ENCODE peak calls at places on chromosomes 7 and 10, in seven cellular contexts. One of them, this sample, is unnamed.
A peak's percentile ranks its signal among the peaks of the same experiment; 100 is the strongest.

GRCh38 chr7:68121655-68122054 is 1125.0 kb downstream of the TYW1 start:
- DNase-seq in IMR-90: no peak
- DNase-seq in mesenchymal stem cell: no peak
- DNase-seq in mesendoderm: no peak
- DNase-seq in neuronal stem cell: no peak
- DNase-seq in H1: no peak
- DNase-seq in trophoblast cell: no peak
- DNase-seq in this sample: no peak

GRCh38 chr7:70587739-70588138 is 544.2 kb upstream of the GALNT17 start:
- DNase-seq in IMR-90: no peak
- DNase-seq in mesenchymal stem cell: no peak
- DNase-seq in mesendoderm: no peak
- DNase-seq in neuronal stem cell: no peak
- DNase-seq in H1: no peak
- DNase-seq in trophoblast cell: no peak
- DNase-seq in this sample: no peak

GRCh38 chr10:91598211-91598981 is 34.5 kb downstream of the PPP1R3C start:
- DNase-seq in IMR-90: peak; percentile 80
- DNase-seq in mesenchymal stem cell: peak; percentile 80
- DNase-seq in mesendoderm: peak; percentile 51
- DNase-seq in neuronal stem cell: no peak
- DNase-seq in H1: no peak
- DNase-seq in trophoblast cell: peak; percentile 58
- DNase-seq in this sample: no peak

GRCh38 chr10:14487511-14487909 is 156.8 kb upstream of the FRMD4A start:
- DNase-seq in IMR-90: peak; percentile 84
- DNase-seq in mesenchymal stem cell: no peak
- DNase-seq in mesendoderm: no peak
- DNase-seq in neuronal stem cell: no peak
- DNase-seq in H1: peak; percentile 19
- DNase-seq in trophoblast cell: no peak
- DNase-seq in this sample: no peak

GRCh38 chr10:23375366-23375765 is 30.8 kb upstream of the C10orf67 start:
- DNase-seq in IMR-90: no peak
- DNase-seq in mesenchymal stem cell: no peak
- DNase-seq in mesendoderm: peak; percentile 23
- DNase-seq in neuronal stem cell: no peak
- DNase-seq in H1: no peak
- DNase-seq in trophoblast cell: no peak
- DNase-seq in this sample: no peak

GRCh38 chr7:74488518-74488917 is 34.8 kb downstream of the GTF2IRD1 start:
- DNase-seq in IMR-90: no peak
- DNase-seq in mesenchymal stem cell: no peak
- DNase-seq in mesendoderm: no peak
- DNase-seq in neuronal stem cell: no peak
- DNase-seq in H1: no peak
- DNase-seq in trophoblast cell: peak; percentile 21
- DNase-seq in this sample: no peak

GRCh38 chr10:71339796-71340589 is 20.9 kb downstream of the SLC29A3 start:
- DNase-seq in IMR-90: no peak
- DNase-seq in mesenchymal stem cell: no peak
- DNase-seq in mesendoderm: peak; percentile 69
- DNase-seq in neuronal stem cell: no peak
- DNase-seq in H1: no peak
- DNase-seq in trophoblast cell: peak; percentile 99
- DNase-seq in this sample: no peak

GRCh38 chr7:12729112-12729511 is 41.7 kb downstream of the ARL4A start:
- DNase-seq in IMR-90: peak; percentile 15
- DNase-seq in mesenchymal stem cell: peak; percentile 47
- DNase-seq in mesendoderm: peak; percentile 46
- DNase-seq in neuronal stem cell: no peak
- DNase-seq in H1: peak; percentile 57
- DNase-seq in trophoblast cell: no peak
- DNase-seq in this sample: peak; percentile 79

GRCh38 chr7:21953766-21954165 is 8.1 kb upstream of the CDCA7L start:
- DNase-seq in IMR-90: peak; percentile 42
- DNase-seq in mesenchymal stem cell: peak; percentile 32
- DNase-seq in mesendoderm: no peak
- DNase-seq in neuronal stem cell: no peak
- DNase-seq in H1: no peak
- DNase-seq in trophoblast cell: no peak
- DNase-seq in this sample: no peak

GRCh38 chr10:110850099-110850498 is 21.6 kb upstream of the PDCD4 start:
- DNase-seq in IMR-90: no peak
- DNase-seq in mesenchymal stem cell: no peak
- DNase-seq in mesendoderm: no peak
- DNase-seq in neuronal stem cell: no peak
- DNase-seq in H1: no peak
- DNase-seq in trophoblast cell: no peak
- DNase-seq in this sample: no peak

GRCh38 chr10:77139746-77140145 is 497.9 kb downstream of the KCNMA1 start:
- DNase-seq in IMR-90: no peak
- DNase-seq in mesenchymal stem cell: no peak
- DNase-seq in mesendoderm: no peak
- DNase-seq in neuronal stem cell: no peak
- DNase-seq in H1: no peak
- DNase-seq in trophoblast cell: no peak
- DNase-seq in this sample: no peak

DNA sequence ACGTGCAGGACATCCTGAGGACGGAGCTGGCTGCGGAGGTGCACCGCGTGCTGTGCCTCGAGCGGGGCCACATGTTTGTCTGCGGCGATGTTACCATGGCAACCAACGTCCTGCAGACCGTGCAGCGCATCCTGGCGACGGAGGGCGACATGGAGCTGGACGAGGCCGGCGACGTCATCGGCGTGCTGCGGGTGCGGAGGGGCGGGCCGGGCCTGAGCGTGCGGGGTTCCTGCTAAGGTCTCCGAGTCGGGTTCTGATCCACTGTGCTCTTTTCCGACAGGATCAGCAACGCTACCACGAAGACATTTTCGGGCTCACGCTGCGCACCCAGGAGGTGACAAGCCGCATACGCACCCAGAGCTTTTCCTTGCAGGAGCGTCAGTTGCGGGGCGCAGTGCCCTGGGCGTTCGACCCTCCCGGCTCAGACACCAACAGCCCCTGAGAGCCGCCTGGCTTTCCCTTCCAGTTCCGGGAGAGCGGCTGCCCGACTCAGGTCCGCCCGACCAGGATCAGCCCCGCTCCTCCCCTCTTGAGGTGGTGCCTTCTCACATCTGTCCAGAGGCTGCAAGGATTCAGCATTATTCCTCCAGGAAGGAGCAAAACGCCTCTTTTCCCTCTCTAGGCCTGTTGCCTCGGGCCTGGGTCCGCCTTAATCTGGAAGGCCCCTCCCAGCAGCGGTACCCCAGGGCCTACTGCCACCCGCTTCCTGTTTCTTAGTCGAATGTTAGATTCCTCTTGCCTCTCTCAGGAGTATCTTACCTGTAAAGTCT is 10.4 kb downstream of the ATG9B start:
- DNase-seq in IMR-90: peak; percentile 22
- DNase-seq in mesenchymal stem cell: no peak
- DNase-seq in mesendoderm: peak; percentile 98
- DNase-seq in neuronal stem cell: peak; percentile 88
- DNase-seq in H1: peak; percentile 90
- DNase-seq in trophoblast cell: peak; percentile 94
- DNase-seq in this sample: peak; percentile 97
- H4K8ac ChIP-seq in IMR-90: no peak overlapping the region
- H4K8ac ChIP-seq in mesenchymal stem cell: no peak overlapping the region
- H4K8ac ChIP-seq in mesendoderm: no peak overlapping the region
- H4K8ac ChIP-seq in neuronal stem cell: peak overlapping the region; percentile 57
- H4K8ac ChIP-seq in H1: peak overlapping the region; percentile 92
- H4K8ac ChIP-seq in trophoblast cell: peak overlapping the region; percentile 39
- H4K8ac ChIP-seq in this sample: no peak overlapping the region

DNA sequence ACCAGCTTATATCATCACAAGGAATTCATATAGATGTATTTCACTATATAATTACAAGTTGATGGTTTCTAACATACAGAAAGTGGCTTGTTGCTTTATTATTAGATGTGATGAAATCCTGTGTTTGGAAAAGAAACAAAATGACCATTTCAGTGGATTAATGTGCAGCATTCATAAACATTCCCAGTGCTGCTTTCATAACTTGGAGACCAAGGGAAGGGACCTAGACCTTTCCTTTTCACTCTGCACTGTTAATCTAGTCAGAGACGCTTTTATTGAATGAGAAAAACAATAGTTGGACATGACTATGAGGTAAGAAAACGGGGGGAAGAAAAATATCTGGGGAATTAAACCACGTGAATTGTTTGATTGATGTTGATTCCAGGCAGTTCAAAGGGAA is 160.0 kb downstream of the HDAC9 start:
- DNase-seq in IMR-90: peak; percentile 6
- DNase-seq in mesenchymal stem cell: peak; percentile 39
- DNase-seq in mesendoderm: no peak
- DNase-seq in neuronal stem cell: no peak
- DNase-seq in H1: no peak
- DNase-seq in trophoblast cell: no peak
- DNase-seq in this sample: no peak
- H4K8ac ChIP-seq in IMR-90: no peak overlapping the region
- H4K8ac ChIP-seq in mesenchymal stem cell: no peak overlapping the region
- H4K8ac ChIP-seq in mesendoderm: no peak overlapping the region
- H4K8ac ChIP-seq in neuronal stem cell: no peak overlapping the region
- H4K8ac ChIP-seq in H1: no peak overlapping the region
- H4K8ac ChIP-seq in trophoblast cell: no peak overlapping the region
- H4K8ac ChIP-seq in this sample: no peak overlapping the region

GRCh38 chr7:139365336-139365735 is 5.6 kb downstream of the LUC7L2 start:
- DNase-seq in IMR-90: no peak
- DNase-seq in mesenchymal stem cell: no peak
- DNase-seq in mesendoderm: no peak
- DNase-seq in neuronal stem cell: no peak
- DNase-seq in H1: no peak
- DNase-seq in trophoblast cell: no peak
- DNase-seq in this sample: no peak
- H4K8ac ChIP-seq in IMR-90: no peak overlapping the region
- H4K8ac ChIP-seq in mesenchymal stem cell: no peak overlapping the region
- H4K8ac ChIP-seq in mesendoderm: no peak overlapping the region
- H4K8ac ChIP-seq in neuronal stem cell: no peak overlapping the region
- H4K8ac ChIP-seq in H1: no peak overlapping the region
- H4K8ac ChIP-seq in trophoblast cell: no peak overlapping the region
- H4K8ac ChIP-seq in this sample: no peak overlapping the region

GRCh38 chr10:121576139-121576538 is 22.1 kb downstream of the FGFR2 start:
- DNase-seq in IMR-90: no peak
- DNase-seq in mesenchymal stem cell: no peak
- DNase-seq in mesendoderm: no peak
- DNase-seq in neuronal stem cell: no peak
- DNase-seq in H1: no peak
- DNase-seq in trophoblast cell: no peak
- DNase-seq in this sample: no peak

GRCh38 chr10:121573541-121573941 is 24.7 kb downstream of the FGFR2 start:
- DNase-seq in IMR-90: no peak
- DNase-seq in mesenchymal stem cell: no peak
- DNase-seq in mesendoderm: no peak
- DNase-seq in neuronal stem cell: no peak
- DNase-seq in H1: no peak
- DNase-seq in trophoblast cell: no peak
- DNase-seq in this sample: no peak

GRCh38 chr10:121572857-121573540 is 25.2 kb downstream of the FGFR2 start:
- DNase-seq in IMR-90: no peak
- DNase-seq in mesenchymal stem cell: no peak
- DNase-seq in mesendoderm: no peak
- DNase-seq in neuronal stem cell: no peak
- DNase-seq in H1: no peak
- DNase-seq in trophoblast cell: no peak
- DNase-seq in this sample: no peak

GRCh38 chr10:121577568-121577967 is 20.7 kb downstream of the FGFR2 start:
- DNase-seq in IMR-90: no peak
- DNase-seq in mesenchymal stem cell: no peak
- DNase-seq in mesendoderm: peak; percentile 23
- DNase-seq in neuronal stem cell: no peak
- DNase-seq in H1: no peak
- DNase-seq in trophoblast cell: no peak
- DNase-seq in this sample: no peak

DNA sequence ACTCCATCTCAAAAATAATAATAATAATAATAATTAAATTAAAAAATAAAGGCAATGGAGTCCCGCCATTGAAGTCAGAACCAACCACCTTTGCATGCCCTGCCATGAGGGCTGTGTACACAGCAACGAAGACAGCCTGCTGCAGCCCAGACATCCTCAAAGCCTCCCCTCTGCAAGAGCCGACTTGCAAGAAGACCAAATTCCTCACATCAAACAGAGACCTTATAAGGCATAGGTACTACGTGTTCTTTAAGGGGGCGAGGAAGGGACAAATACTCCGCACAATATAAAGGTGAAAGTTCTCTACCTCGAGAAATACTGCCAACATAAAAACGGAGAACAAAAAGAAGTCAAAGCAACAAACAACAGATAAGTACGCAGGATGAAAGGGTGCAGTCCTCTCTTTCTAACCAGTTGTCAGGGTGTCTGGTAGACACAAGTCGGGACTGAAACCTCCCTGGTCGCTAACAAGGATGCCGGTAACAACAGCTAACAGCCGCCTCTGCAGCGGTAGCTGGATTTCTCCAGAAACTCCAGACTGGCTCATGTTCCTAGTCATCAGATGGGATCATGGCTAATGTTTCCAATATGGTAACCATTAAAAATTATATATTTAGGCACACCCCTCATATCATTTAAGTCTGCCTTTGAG is 23.6 kb downstream of the FGFR2 start:
- DNase-seq in IMR-90: no peak
- DNase-seq in mesenchymal stem cell: no peak
- DNase-seq in mesendoderm: no peak
- DNase-seq in neuronal stem cell: no peak
- DNase-seq in H1: no peak
- DNase-seq in trophoblast cell: no peak
- DNase-seq in this sample: no peak
- H4K8ac ChIP-seq in IMR-90: no peak overlapping the region
- H4K8ac ChIP-seq in mesenchymal stem cell: no peak overlapping the region
- H4K8ac ChIP-seq in mesendoderm: no peak overlapping the region
- H4K8ac ChIP-seq in neuronal stem cell: no peak overlapping the region
- H4K8ac ChIP-seq in H1: no peak overlapping the region
- H4K8ac ChIP-seq in trophoblast cell: no peak overlapping the region
- H4K8ac ChIP-seq in this sample: no peak overlapping the region

GRCh38 chr10:74051729-74052342 is 53.9 kb downstream of the VCL start:
- DNase-seq in IMR-90: no peak
- DNase-seq in mesenchymal stem cell: peak; percentile 65
- DNase-seq in mesendoderm: peak; percentile 81
- DNase-seq in neuronal stem cell: no peak
- DNase-seq in H1: no peak
- DNase-seq in trophoblast cell: peak; percentile 23
- DNase-seq in this sample: peak; percentile 46
- H4K8ac ChIP-seq in IMR-90: peak overlapping the region; percentile 19
- H4K8ac ChIP-seq in mesenchymal stem cell: no peak overlapping the region
- H4K8ac ChIP-seq in mesendoderm: no peak overlapping the region
- H4K8ac ChIP-seq in neuronal stem cell: no peak overlapping the region
- H4K8ac ChIP-seq in H1: no peak overlapping the region
- H4K8ac ChIP-seq in trophoblast cell: no peak overlapping the region
- H4K8ac ChIP-seq in this sample: no peak overlapping the region

This sample was measured in H9.